ENCODE peak calls at places on chromosomes 16 and 17, in eight cellular contexts. W is mammary epithelial cell, Z is fibroblast of the aortic adventitia, R is endothelial cell, G is colonic mucosa, I is AG10803, O is AG04450, U is Caco-2. H is an unnamed sample.

GRCh38 chr17:76246080-76247066 is 6.1 kb upstream of the RNF157 start:
- DNase-seq in W (no peak), Z (peak), R (no peak), G (no peak), I (peak), O (no peak), U (no peak), H (no peak)

GRCh38 chr16:73725147-73725546 is 571.5 kb upstream of the PSMD7 start:
- DNase-seq in W (no peak), Z (no peak), R (no peak), G (no peak), I (no peak), O (no peak), U (no peak), H (no peak)

GRCh38 chr17:205176-205538 is 23.7 kb upstream of the DOC2B start:
- DNase-seq in W (no peak), Z (no peak), R (no peak), G (no peak), I (no peak), O (no peak), U (peak), H (no peak)

GRCh38 chr17:78532922-78533640 is 44.1 kb downstream of the DNAH17 start:
- DNase-seq in W (peak), Z (peak), R (no peak), G (no peak), I (peak), O (no peak), U (no peak), H (no peak)

GRCh38 chr16:52928955-52929354 is 123.7 kb downstream of the CHD9NB start:
- DNase-seq in W (no peak), Z (no peak), R (no peak), G (no peak), I (no peak), O (no peak), U (no peak), H (no peak)

GRCh38 chr16:31458073-31458834 is 1.0 kb upstream of the ARMC5 start:
- DNase-seq in W (peak), Z (peak), R (peak), G (peak), I (peak), O (no peak), U (peak), H (no peak)

GRCh38 chr17:76524598-76525512 is 12.7 kb downstream of the CYGB start:
- DNase-seq in W (no peak), Z (peak), R (no peak), G (peak), I (peak), O (no peak), U (no peak), H (no peak)

GRCh38 chr17:39231587-39232551 is 6.1 kb upstream of the STAC2 start:
- DNase-seq in W (no peak), Z (peak), R (peak), G (no peak), I (peak), O (no peak), U (no peak), H (peak)

GRCh38 chr16:71303938-71304337 is 14.7 kb upstream of the CMTR2 start:
- DNase-seq in W (peak), Z (no peak), R (no peak), G (no peak), I (no peak), O (no peak), U (no peak), H (no peak)

GRCh38 chr17:62049299-62049698 is 15.8 kb downstream of the MED13 start:
- DNase-seq in W (no peak), Z (no peak), R (no peak), G (no peak), I (no peak), O (no peak), U (no peak), H (no peak)

GRCh38 chr17:17900615-17901520 is 64.1 kb upstream of the SREBF1 start:
- DNase-seq in W (peak), Z (peak), R (no peak), G (peak), I (peak), O (peak), U (no peak), H (no peak)

GRCh38 chr16:53094013-53094630 is 39.3 kb downstream of the CHD9 start:
- DNase-seq in W (no peak), Z (no peak), R (peak), G (peak), I (no peak), O (no peak), U (no peak), H (no peak)

GRCh38 chr16:85137323-85138072 is 25.2 kb upstream of the CIBAR2 start:
- DNase-seq in W (no peak), Z (peak), R (no peak), G (peak), I (peak), O (peak), U (peak), H (no peak)

GRCh38 chr16:72921106-72921505 is 126.8 kb downstream of the ZFHX3 start:
- DNase-seq in W (no peak), Z (no peak), R (no peak), G (no peak), I (no peak), O (no peak), U (no peak), H (no peak)

GRCh38 chr16:50694206-50694605 is 800 bp downstream of the NOD2 start:
- DNase-seq in W (no peak), Z (no peak), R (no peak), G (no peak), I (no peak), O (no peak), U (peak), H (no peak)

GRCh38 chr16:21001262-21001661 is 100.7 kb downstream of the LYRM1 start:
- DNase-seq in W (no peak), Z (peak), R (peak), G (peak), I (peak), O (no peak), U (no peak), H (no peak)
- TF ChIP-seq CTCF in W (peak), Z (peak), R (peak), G (peak), I (peak), O (peak), U (peak), H (peak)

GRCh38 chr16:6682142-6682811 is 650.4 kb upstream of the RBFOX1 start:
- DNase-seq in W (no peak), Z (no peak), R (peak), G (peak), I (no peak), O (no peak), U (peak), H (peak)
- TF ChIP-seq CTCF in W (peak), Z (peak), R (peak), G (peak), I (peak), O (no peak), U (peak), H (peak)

DNA sequence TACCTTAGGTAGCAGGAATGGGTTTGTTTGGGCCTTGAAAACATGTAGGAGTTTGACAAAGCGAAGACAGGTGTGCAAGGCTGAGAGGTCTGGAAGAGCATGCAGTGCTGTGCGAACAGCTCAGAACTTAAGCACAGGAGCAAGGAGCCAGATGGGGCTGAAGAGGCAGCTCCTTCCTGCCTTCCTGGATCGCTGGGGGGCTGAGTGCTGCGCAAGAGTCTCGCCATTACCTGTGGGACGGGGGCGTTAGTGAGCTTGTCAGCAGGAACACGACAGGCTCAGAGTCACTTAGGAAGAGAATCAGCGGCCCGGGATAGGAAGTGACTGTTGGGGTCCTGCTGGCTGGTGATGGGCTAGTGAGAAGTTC is 464 bp upstream of the MRM1 start:
- DNase-seq in W (no peak), Z (no peak), R (no peak), G (no peak), I (no peak), O (no peak), U (no peak), H (no peak)
- TF ChIP-seq CTCF in W (no peak), Z (no peak), R (no peak), G (no peak), I (no peak), O (no peak), U (peak), H (no peak)

GRCh38 chr16:74725641-74726040 is 25.0 kb upstream of the MLKL start:
- DNase-seq in W (no peak), Z (no peak), R (no peak), G (no peak), I (no peak), O (no peak), U (no peak), H (no peak)
- TF ChIP-seq CTCF in W (no peak), Z (no peak), R (no peak), G (no peak), I (no peak), O (no peak), U (no peak), H (no peak)

GRCh38 chr17:14731591-14731990 is 430.7 kb downstream of the HS3ST3B1 start:
- DNase-seq in W (no peak), Z (no peak), R (no peak), G (no peak), I (no peak), O (no peak), U (no peak), H (no peak)
- TF ChIP-seq CTCF in W (no peak), Z (no peak), R (no peak), G (no peak), I (no peak), O (no peak), U (no peak), H (no peak)

GRCh38 chr17:49582789-49583188 is 7.1 kb downstream of the NXPH3 start:
- DNase-seq in W (no peak), Z (no peak), R (no peak), G (no peak), I (no peak), O (no peak), U (peak), H (no peak)

GRCh38 chr17:49587366-49588073 is 11.8 kb downstream of the NXPH3 start:
- DNase-seq in W (no peak), Z (no peak), R (no peak), G (no peak), I (no peak), O (no peak), U (peak), H (no peak)

GRCh38 chr17:49583226-49583625 is 7.6 kb downstream of the NXPH3 start:
- DNase-seq in W (no peak), Z (no peak), R (no peak), G (no peak), I (no peak), O (no peak), U (peak), H (no peak)

GRCh38 chr17:49583889-49584288 is 8.2 kb downstream of the NXPH3 start:
- DNase-seq in W (no peak), Z (no peak), R (no peak), G (no peak), I (no peak), O (no peak), U (no peak), H (no peak)

DNA sequence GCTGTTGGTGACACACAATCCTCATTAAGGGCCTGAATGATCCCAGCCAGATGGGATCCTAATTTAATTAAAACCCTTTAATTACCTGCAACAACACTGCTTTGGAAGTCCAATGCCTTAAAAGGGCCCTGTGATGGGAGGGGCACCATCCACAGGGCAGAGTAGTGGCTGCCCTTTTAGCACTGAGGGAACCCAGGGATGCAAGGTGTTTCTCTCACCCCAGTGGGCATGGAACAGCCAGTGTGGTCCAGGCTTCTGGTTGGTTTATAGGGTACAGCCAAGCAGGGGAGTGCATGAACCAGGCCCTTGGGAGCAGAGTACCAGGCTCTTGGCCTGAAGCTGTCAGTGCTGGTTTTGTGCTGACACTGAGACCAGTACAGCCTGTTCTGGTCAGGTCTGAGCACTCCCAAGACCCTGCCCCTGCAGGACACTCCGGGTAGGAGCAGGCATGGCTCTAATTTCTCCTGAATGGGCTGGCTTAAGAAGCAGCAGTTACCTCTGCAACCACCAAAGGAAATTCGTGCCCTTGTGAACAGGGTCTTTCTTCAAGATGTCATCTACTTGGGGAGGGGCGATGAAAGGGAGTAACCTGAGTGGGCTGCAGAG is 9.9 kb downstream of the NXPH3 start:
- DNase-seq in W (no peak), Z (no peak), R (peak), G (no peak), I (no peak), O (no peak), U (peak), H (no peak)
- TF ChIP-seq CTCF in W (peak), Z (peak), R (peak), G (no peak), I (peak), O (peak), U (peak), H (peak)

DNA sequence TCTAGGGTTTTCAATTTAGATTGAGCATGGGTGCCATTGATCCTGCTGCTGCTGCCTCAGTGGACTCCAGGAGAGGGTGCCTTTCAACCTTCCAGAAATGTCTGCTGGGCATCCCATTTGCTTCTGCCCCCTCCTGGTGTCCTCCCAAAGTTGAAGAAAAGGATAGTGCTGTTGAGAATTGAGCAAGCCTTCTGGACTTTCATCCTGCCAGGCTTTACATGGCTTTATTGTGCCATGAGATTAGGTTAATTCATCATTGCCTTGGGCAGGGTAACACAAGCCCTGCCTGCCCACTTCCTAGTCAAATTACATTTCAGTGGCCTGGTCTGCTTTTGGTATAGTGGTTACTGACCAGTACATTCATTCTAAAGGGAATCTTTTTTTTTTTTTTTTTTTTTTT is 17.9 kb upstream of the TANGO6 start:
- DNase-seq in W (no peak), Z (no peak), R (no peak), G (peak), I (no peak), O (no peak), U (no peak), H (no peak)
- TF ChIP-seq CTCF in W (no peak), Z (no peak), R (no peak), G (no peak), I (no peak), O (no peak), U (peak), H (no peak)

GRCh38 chr17:63185420-63185819 is 219.4 kb downstream of the TANC2 start:
- DNase-seq in W (no peak), Z (peak), R (no peak), G (no peak), I (peak), O (no peak), U (no peak), H (no peak)
- TF ChIP-seq CTCF in W (no peak), Z (no peak), R (no peak), G (no peak), I (peak), O (peak), U (no peak), H (no peak)

H was measured in progenitor cell of endocrine pancreas.